ENCODE peak calls at places on chromosomes 1 and 21, in six cellular contexts. S, P, I, K, B and U are unnamed samples.
A peak's percentile ranks its signal among the peaks of the same experiment; 100 is the strongest.

GRCh38 chr1:237249120-237249519 is 207.1 kb downstream of the RYR2 start:
- DNase-seq in S (no peak), P (no peak), I (no peak), K (no peak), B (no peak), U (no peak)

GRCh38 chr1:25017436-25018109 is 87.5 kb upstream of the RUNX3 start:
- DNase-seq in S (no peak), P (no peak), I (no peak), K (no peak), B (no peak), U (no peak)

GRCh38 chr1:35557118-35557610 is at the start of gene KIAA0319L:
- DNase-seq in S (no peak), P (peak; percentile 89), I (peak; percentile 95), K (peak; percentile 86), B (peak; percentile 93), U (peak; percentile 90)

GRCh38 chr21:27363719-27364479 is 397.0 kb upstream of the ADAMTS5 start:
- DNase-seq in S (no peak), P (no peak), I (no peak), K (no peak), B (no peak), U (no peak)

GRCh38 chr1:231778009-231778719 is 151.6 kb downstream of the DISC1 start:
- DNase-seq in S (peak; percentile 6), P (no peak), I (peak; percentile 40), K (no peak), B (no peak), U (peak; percentile 5)

GRCh38 chr1:150150511-150151021 is 850 bp downstream of the PLEKHO1 start:
- DNase-seq in S (no peak), P (no peak), I (no peak), K (peak; percentile 71), B (no peak), U (no peak)

GRCh38 chr1:87151500-87152421 is 176.9 kb upstream of the LMO4 start:
- DNase-seq in S (peak; percentile 77), P (peak; percentile 59), I (peak; percentile 61), K (no peak), B (peak; percentile 57), U (no peak)

GRCh38 chr1:6246497-6247295 is 2.7 kb downstream of the HES3 start:
- DNase-seq in S (peak; percentile 80), P (peak; percentile 64), I (peak; percentile 62), K (peak; percentile 84), B (peak; percentile 85), U (peak; percentile 85)

GRCh38 chr1:223479718-223480425 is 86.7 kb downstream of the CCDC185 start:
- DNase-seq in S (no peak), P (peak; percentile 49), I (no peak), K (peak; percentile 88), B (no peak), U (peak; percentile 39)

GRCh38 chr1:104266612-104267011 is 516.9 kb downstream of the AMY1C start:
- DNase-seq in S (no peak), P (no peak), I (no peak), K (no peak), B (no peak), U (no peak)

GRCh38 chr1:94385354-94385947 is 32.7 kb upstream of the ABCD3 start:
- DNase-seq in S (no peak), P (peak; percentile 11), I (no peak), K (no peak), B (no peak), U (no peak)

GRCh38 chr1:172289448-172289847 is 131.0 kb upstream of the C1orf105 start:
- DNase-seq in S (no peak), P (no peak), I (no peak), K (no peak), B (no peak), U (no peak)

GRCh38 chr1:162166934-162167615 is 97.6 kb downstream of the NOS1AP start:
- DNase-seq in S (no peak), P (peak; percentile 88), I (no peak), K (no peak), B (no peak), U (no peak)

GRCh38 chr1:245873883-245874671 is 633.0 kb downstream of the SMYD3 start:
- DNase-seq in S (no peak), P (no peak), I (no peak), K (no peak), B (no peak), U (no peak)

GRCh38 chr1:169163059-169163458 is 56.6 kb downstream of the ATP1B1 start:
- DNase-seq in S (no peak), P (no peak), I (peak; percentile 9), K (no peak), B (no peak), U (no peak)

GRCh38 chr1:67980028-67980427 is 70.4 kb downstream of the DIRAS3 start:
- DNase-seq in S (no peak), P (no peak), I (no peak), K (no peak), B (no peak), U (no peak)

GRCh38 chr1:29852248-29852647 is 615.9 kb downstream of the PTPRU start:
- DNase-seq in S (no peak), P (no peak), I (no peak), K (no peak), B (no peak), U (no peak)